ENCODE peak calls at places on chromosomes 3 and 15, in seven cellular contexts. One of them, this sample, is unnamed.

GRCh38 chr3:152646004-152646403 is 188.9 kb upstream of the P2RY1 start:
- DNase-seq in OCI-LY7: no peak
- DNase-seq in ovary: no peak
- DNase-seq in choroid plexus epithelial cell: no peak
- DNase-seq in transverse colon: no peak
- DNase-seq in adrenal gland: no peak
- DNase-seq in GM06990: no peak
- DNase-seq in this sample: no peak

GRCh38 chr3:178195824-178196223 is 340.4 kb upstream of the KCNMB2 start:
- DNase-seq in OCI-LY7: no peak
- DNase-seq in transverse colon: no peak
- DNase-seq in choroid plexus epithelial cell: peak
- DNase-seq in adrenal gland: no peak
- DNase-seq in ovary: no peak
- DNase-seq in GM06990: no peak
- DNase-seq in this sample: no peak

GRCh38 chr15:92770641-92771040 is 115.1 kb upstream of the FAM174B start:
- DNase-seq in adrenal gland: no peak
- DNase-seq in GM06990: no peak
- DNase-seq in choroid plexus epithelial cell: no peak
- DNase-seq in ovary: no peak
- DNase-seq in OCI-LY7: no peak
- DNase-seq in transverse colon: no peak
- DNase-seq in this sample: no peak

GRCh38 chr3:32140943-32141342 is 34.5 kb downstream of the GPD1L start:
- DNase-seq in GM06990: no peak
- DNase-seq in OCI-LY7: no peak
- DNase-seq in transverse colon: no peak
- DNase-seq in ovary: no peak
- DNase-seq in choroid plexus epithelial cell: peak
- DNase-seq in adrenal gland: no peak
- DNase-seq in this sample: no peak

GRCh38 chr3:11671648-11672100 is 28.0 kb upstream of the VGLL4 start:
- DNase-seq in transverse colon: no peak
- DNase-seq in OCI-LY7: peak
- DNase-seq in GM06990: no peak
- DNase-seq in choroid plexus epithelial cell: peak
- DNase-seq in ovary: no peak
- DNase-seq in adrenal gland: no peak
- DNase-seq in this sample: peak

GRCh38 chr3:55173504-55173903 is 245.6 kb upstream of the LRTM1 start:
- DNase-seq in adrenal gland: no peak
- DNase-seq in GM06990: no peak
- DNase-seq in ovary: no peak
- DNase-seq in transverse colon: no peak
- DNase-seq in OCI-LY7: no peak
- DNase-seq in choroid plexus epithelial cell: no peak
- DNase-seq in this sample: no peak

GRCh38 chr3:126512916-126513650 is 4.5 kb downstream of the UROC1 start:
- DNase-seq in choroid plexus epithelial cell: no peak
- DNase-seq in ovary: no peak
- DNase-seq in OCI-LY7: no peak
- DNase-seq in adrenal gland: no peak
- DNase-seq in GM06990: no peak
- DNase-seq in transverse colon: no peak
- DNase-seq in this sample: no peak

GRCh38 chr15:40088929-40089755 is 19.5 kb downstream of the BMF start:
- DNase-seq in ovary: peak
- DNase-seq in transverse colon: no peak
- DNase-seq in OCI-LY7: no peak
- DNase-seq in adrenal gland: no peak
- DNase-seq in GM06990: no peak
- DNase-seq in choroid plexus epithelial cell: peak
- DNase-seq in this sample: no peak

GRCh38 chr3:73621388-73621787 is 3.4 kb downstream of the PDZRN3 start:
- DNase-seq in adrenal gland: no peak
- DNase-seq in transverse colon: no peak
- DNase-seq in GM06990: no peak
- DNase-seq in choroid plexus epithelial cell: peak
- DNase-seq in OCI-LY7: no peak
- DNase-seq in ovary: no peak
- DNase-seq in this sample: peak

GRCh38 chr3:44136421-44136820 is 105.3 kb upstream of the TOPAZ1 start:
- DNase-seq in choroid plexus epithelial cell: peak
- DNase-seq in ovary: no peak
- DNase-seq in OCI-LY7: no peak
- DNase-seq in transverse colon: no peak
- DNase-seq in adrenal gland: no peak
- DNase-seq in GM06990: no peak
- DNase-seq in this sample: no peak

GRCh38 chr3:126851934-126852333 is 131.0 kb upstream of the PLXNA1 start:
- DNase-seq in adrenal gland: no peak
- DNase-seq in transverse colon: no peak
- DNase-seq in OCI-LY7: no peak
- DNase-seq in choroid plexus epithelial cell: no peak
- DNase-seq in ovary: no peak
- DNase-seq in GM06990: no peak
- DNase-seq in this sample: no peak

GRCh38 chr3:196063049-196063448 is 18.8 kb downstream of the TFRC start:
- DNase-seq in adrenal gland: no peak
- DNase-seq in choroid plexus epithelial cell: peak
- DNase-seq in GM06990: no peak
- DNase-seq in transverse colon: no peak
- DNase-seq in OCI-LY7: no peak
- DNase-seq in ovary: no peak
- DNase-seq in this sample: no peak

GRCh38 chr15:66709884-66710283 is 7.8 kb downstream of the SMAD6 start:
- DNase-seq in GM06990: no peak
- DNase-seq in OCI-LY7: no peak
- DNase-seq in ovary: no peak
- DNase-seq in adrenal gland: no peak
- DNase-seq in choroid plexus epithelial cell: no peak
- DNase-seq in transverse colon: no peak
- DNase-seq in this sample: no peak

GRCh38 chr15:101045236-101045646 is 126.1 kb downstream of the LRRK1 start:
- DNase-seq in adrenal gland: peak
- DNase-seq in transverse colon: peak
- DNase-seq in OCI-LY7: no peak
- DNase-seq in ovary: peak
- DNase-seq in choroid plexus epithelial cell: peak
- DNase-seq in GM06990: no peak
- DNase-seq in this sample: peak

GRCh38 chr3:128969993-128970740 is 23.7 kb downstream of the CFAP92 start:
- DNase-seq in transverse colon: peak
- DNase-seq in OCI-LY7: peak
- DNase-seq in choroid plexus epithelial cell: peak
- DNase-seq in adrenal gland: peak
- DNase-seq in ovary: peak
- DNase-seq in GM06990: no peak
- DNase-seq in this sample: peak

GRCh38 chr3:158789592-158789991 is 12.3 kb upstream of the MFSD1 start:
- DNase-seq in choroid plexus epithelial cell: peak
- DNase-seq in adrenal gland: no peak
- DNase-seq in GM06990: no peak
- DNase-seq in transverse colon: peak
- DNase-seq in ovary: no peak
- DNase-seq in OCI-LY7: peak
- DNase-seq in this sample: no peak

GRCh38 chr3:57298041-57298440 is 5.6 kb upstream of the ASB14 start:
- DNase-seq in transverse colon: no peak
- DNase-seq in choroid plexus epithelial cell: peak
- DNase-seq in GM06990: no peak
- DNase-seq in OCI-LY7: no peak
- DNase-seq in adrenal gland: no peak
- DNase-seq in ovary: no peak
- DNase-seq in this sample: no peak

GRCh38 chr15:39886418-39886817 is 33.6 kb downstream of the GPR176 start:
- DNase-seq in ovary: no peak
- DNase-seq in choroid plexus epithelial cell: no peak
- DNase-seq in transverse colon: no peak
- DNase-seq in OCI-LY7: no peak
- DNase-seq in GM06990: no peak
- DNase-seq in adrenal gland: no peak
- DNase-seq in this sample: no peak

GRCh38 chr3:122619040-122619439 is 41.6 kb downstream of the PARP15 start:
- DNase-seq in transverse colon: no peak
- DNase-seq in adrenal gland: no peak
- DNase-seq in OCI-LY7: no peak
- DNase-seq in GM06990: peak
- DNase-seq in choroid plexus epithelial cell: no peak
- DNase-seq in ovary: no peak
- DNase-seq in this sample: no peak
- H3K4me3 ChIP-seq in transverse colon: no peak
- H3K4me3 ChIP-seq in adrenal gland: no peak
- H3K4me3 ChIP-seq in OCI-LY7: no peak
- H3K4me3 ChIP-seq in GM06990: no peak
- H3K4me3 ChIP-seq in choroid plexus epithelial cell: no peak
- H3K4me3 ChIP-seq in ovary: no peak
- H3K4me3 ChIP-seq in this sample: no peak

DNA sequence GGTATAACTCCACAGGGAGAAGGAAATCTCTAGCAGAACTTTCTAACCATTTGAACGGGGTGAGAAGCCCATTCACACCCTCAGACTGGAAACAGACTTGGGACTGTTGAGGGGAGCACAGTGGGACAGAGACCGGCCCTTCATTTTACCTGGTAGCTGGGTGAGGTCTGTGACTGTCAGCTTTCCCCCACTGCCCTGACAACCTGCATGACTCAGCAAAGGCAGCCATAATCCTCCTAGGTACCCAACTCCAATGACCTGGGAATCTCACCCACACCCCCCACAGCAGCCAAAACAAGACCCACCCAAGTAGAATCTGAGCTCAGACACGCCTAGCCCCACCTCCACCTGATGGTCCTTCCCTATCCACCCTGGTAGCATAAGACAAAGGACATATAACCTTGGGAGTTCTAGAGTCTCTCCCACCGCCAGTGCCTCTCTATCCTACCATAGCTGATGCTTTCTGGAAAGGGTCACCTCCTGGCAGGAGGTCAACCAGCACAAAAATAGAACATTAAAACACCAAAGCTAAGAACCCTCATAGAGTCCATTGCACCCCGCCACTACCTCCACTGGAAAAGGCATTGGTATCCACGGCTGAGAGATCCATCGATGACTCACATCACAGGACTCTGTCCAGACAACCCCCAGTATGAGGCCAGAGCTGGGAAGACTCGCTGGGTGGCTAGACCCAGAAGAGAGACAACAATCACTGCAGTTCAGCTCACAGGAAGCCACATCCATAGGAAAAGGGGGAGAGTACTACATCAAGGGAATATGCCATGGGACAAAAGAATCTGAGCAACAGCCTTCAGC is 28.0 kb downstream of the SENP7 start:
- DNase-seq in adrenal gland: no peak
- DNase-seq in choroid plexus epithelial cell: peak
- DNase-seq in ovary: no peak
- DNase-seq in OCI-LY7: no peak
- DNase-seq in GM06990: no peak
- DNase-seq in transverse colon: no peak
- DNase-seq in this sample: no peak
- TF ChIP-seq CTCF in adrenal gland: no peak
- TF ChIP-seq CTCF in choroid plexus epithelial cell: no peak
- TF ChIP-seq CTCF in ovary: no peak
- TF ChIP-seq CTCF in OCI-LY7: no peak
- TF ChIP-seq CTCF in GM06990: no peak
- TF ChIP-seq CTCF in transverse colon: no peak
- TF ChIP-seq CTCF in this sample: no peak

GRCh38 chr3:46978381-46978780 is 1.1 kb upstream of the NBEAL2 start:
- DNase-seq in ovary: no peak
- DNase-seq in choroid plexus epithelial cell: no peak
- DNase-seq in transverse colon: no peak
- DNase-seq in adrenal gland: no peak
- DNase-seq in OCI-LY7: no peak
- DNase-seq in GM06990: no peak
- DNase-seq in this sample: no peak
- H3K4me3 ChIP-seq in ovary: no peak
- H3K4me3 ChIP-seq in choroid plexus epithelial cell: no peak
- H3K4me3 ChIP-seq in transverse colon: no peak
- H3K4me3 ChIP-seq in adrenal gland: no peak
- H3K4me3 ChIP-seq in OCI-LY7: peak
- H3K4me3 ChIP-seq in GM06990: no peak
- H3K4me3 ChIP-seq in this sample: no peak

DNA sequence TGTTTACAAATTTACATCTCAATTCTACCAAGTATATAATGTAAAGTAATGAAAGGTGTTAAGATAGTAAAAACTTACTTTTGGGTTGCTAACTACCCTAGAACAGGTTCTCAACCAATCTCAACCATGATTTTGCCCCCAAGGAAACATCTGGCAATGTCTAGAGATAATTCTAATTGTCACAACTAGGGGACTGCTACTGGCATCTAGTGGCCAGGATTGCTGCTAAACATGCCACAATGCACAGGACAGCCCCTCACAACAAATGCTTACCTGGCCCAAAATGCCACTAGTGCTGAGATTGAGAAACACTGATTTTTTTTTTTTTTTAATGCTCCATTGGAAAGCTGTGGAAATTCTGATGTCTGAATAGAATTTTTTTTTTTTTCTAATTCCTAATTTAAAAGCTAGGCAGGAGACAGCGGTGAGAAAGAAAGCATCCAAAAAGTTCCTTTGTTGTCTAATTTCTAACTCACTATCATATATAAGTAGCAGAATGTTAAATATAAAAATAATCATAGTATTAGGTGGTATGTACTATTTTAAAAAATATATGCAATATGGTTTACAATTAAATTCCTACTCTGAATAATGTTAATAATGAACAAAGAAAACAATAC is 81.5 kb downstream of the TJP1 start:
- DNase-seq in GM06990: no peak
- DNase-seq in OCI-LY7: peak
- DNase-seq in ovary: no peak
- DNase-seq in transverse colon: no peak
- DNase-seq in adrenal gland: no peak
- DNase-seq in choroid plexus epithelial cell: no peak
- DNase-seq in this sample: no peak
- TF ChIP-seq CTCF in GM06990: peak
- TF ChIP-seq CTCF in OCI-LY7: peak
- TF ChIP-seq CTCF in ovary: no peak
- TF ChIP-seq CTCF in transverse colon: no peak
- TF ChIP-seq CTCF in adrenal gland: no peak
- TF ChIP-seq CTCF in choroid plexus epithelial cell: peak
- TF ChIP-seq CTCF in this sample: peak

DNA sequence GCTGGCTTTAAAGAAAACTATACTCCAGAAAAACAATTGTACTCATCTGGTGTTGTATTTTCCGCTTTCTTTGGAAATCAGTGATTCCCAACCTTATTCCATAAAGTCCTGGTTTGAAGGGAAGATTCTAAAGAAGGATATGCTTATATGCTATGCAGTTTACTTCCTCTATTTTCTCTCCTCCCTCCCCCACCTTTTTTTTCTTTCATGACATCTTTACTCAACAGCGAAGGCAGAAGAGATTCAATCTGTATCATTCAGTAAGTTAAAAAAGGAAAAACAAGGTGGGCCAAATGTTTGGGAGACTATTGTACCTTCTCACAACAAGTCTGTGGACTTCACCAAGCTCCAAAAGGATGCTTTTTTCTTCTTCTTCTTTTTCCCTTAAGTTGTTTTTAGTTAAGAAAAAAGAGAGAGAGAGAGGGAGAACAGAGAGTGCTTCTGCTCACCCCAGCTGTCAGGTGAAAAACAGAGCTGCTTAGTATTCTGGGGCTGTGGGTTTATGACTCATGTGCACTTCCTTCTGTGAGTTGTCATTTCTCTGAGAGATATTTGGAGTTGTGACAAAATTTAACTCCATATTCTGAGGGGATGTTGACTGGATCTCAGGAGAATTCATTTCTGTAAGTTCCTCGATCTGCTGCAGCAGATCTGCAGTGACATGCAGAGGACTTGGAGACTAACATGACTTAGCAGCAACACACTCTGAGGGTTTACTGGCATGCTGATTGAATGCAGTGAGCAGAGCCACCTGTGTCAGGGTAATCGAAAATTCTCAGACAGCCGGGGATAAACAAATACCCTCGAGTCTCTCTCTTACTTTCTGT is 70.7 kb downstream of the SSR3 start:
- DNase-seq in adrenal gland: no peak
- DNase-seq in OCI-LY7: peak
- DNase-seq in ovary: no peak
- DNase-seq in GM06990: peak
- DNase-seq in transverse colon: peak
- DNase-seq in choroid plexus epithelial cell: peak
- DNase-seq in this sample: no peak
- H3K4me3 ChIP-seq in adrenal gland: no peak
- H3K4me3 ChIP-seq in OCI-LY7: peak
- H3K4me3 ChIP-seq in ovary: no peak
- H3K4me3 ChIP-seq in GM06990: peak
- H3K4me3 ChIP-seq in transverse colon: no peak
- H3K4me3 ChIP-seq in choroid plexus epithelial cell: no peak
- H3K4me3 ChIP-seq in this sample: no peak